ENCODE peak calls at places on chromosomes 11 and 22, in ten cellular contexts. A is right lobe of liver, Z is uterus, V is osteocyte, I is IMR-90, T is Calu3, L is pancreas, E is NB4, G is tibial nerve, C is bronchial epithelial cell. H is an unnamed sample.

GRCh38 chr22:26671317-26672059 is 14.1 kb downstream of the MIAT start:
- DNase-seq in A (peak), Z (peak), V (no peak), I (no peak), T (peak), L (peak), E (no peak), G (peak), C (peak), H (no peak)

GRCh38 chr11:17921620-17922473 is 91.0 kb downstream of the SERGEF start:
- DNase-seq in A (no peak), Z (no peak), V (no peak), I (peak), T (no peak), L (no peak), E (peak), G (peak), C (peak), H (no peak)

GRCh38 chr11:124746621-124747243 is 5.3 kb downstream of the VSIG2 start:
- DNase-seq in A (peak), Z (peak), V (no peak), I (peak), T (peak), L (peak), E (peak), G (peak), C (peak), H (peak)

GRCh38 chr22:20243545-20244249 is 24.4 kb downstream of the RTN4R start:
- DNase-seq in A (no peak), Z (peak), V (no peak), I (peak), T (peak), L (no peak), E (peak), G (no peak), C (peak), H (peak)

GRCh38 chr11:112024778-112025678 is at the start of gene DLAT:
- DNase-seq in A (peak), Z (peak), V (peak), I (peak), T (peak), L (peak), E (peak), G (peak), C (peak), H (peak)

GRCh38 chr22:46031561-46031960 is 54.6 kb upstream of the WNT7B start:
- DNase-seq in A (no peak), Z (no peak), V (no peak), I (no peak), T (no peak), L (peak), E (no peak), G (no peak), C (no peak), H (no peak)

GRCh38 chr11:16902182-16902581 is 112.0 kb downstream of the PLEKHA7 start:
- DNase-seq in A (no peak), Z (no peak), V (no peak), I (peak), T (no peak), L (no peak), E (no peak), G (no peak), C (peak), H (peak)

GRCh38 chr11:63639195-63639832 is 25.1 kb upstream of the PLAAT3 start:
- DNase-seq in A (no peak), Z (no peak), V (no peak), I (peak), T (no peak), L (no peak), E (peak), G (no peak), C (peak), H (no peak)

GRCh38 chr11:82041764-82042163 is 691.9 kb downstream of the FAM181B start:
- DNase-seq in A (no peak), Z (no peak), V (no peak), I (no peak), T (no peak), L (no peak), E (no peak), G (no peak), C (no peak), H (no peak)

GRCh38 chr11:72292106-72292790 is 48.3 kb upstream of the PHOX2A start:
- DNase-seq in A (no peak), Z (no peak), V (peak), I (no peak), T (no peak), L (no peak), E (no peak), G (no peak), C (no peak), H (no peak)

GRCh38 chr11:68300076-68300830 is 12.1 kb upstream of the LRP5 start:
- DNase-seq in A (peak), Z (no peak), V (no peak), I (no peak), T (no peak), L (no peak), E (no peak), G (no peak), C (no peak), H (no peak)

GRCh38 chr11:78916759-78917158 is 342.1 kb upstream of the NARS2 start:
- DNase-seq in A (no peak), Z (no peak), V (no peak), I (peak), T (no peak), L (no peak), E (no peak), G (no peak), C (peak), H (no peak)
- TF ChIP-seq CTCF in A (no peak), Z (no peak), V (peak), I (peak), T (no peak), L (no peak), E (no peak), G (no peak), C (peak), H (no peak)

GRCh38 chr11:73330569-73331093 is 22.6 kb downstream of the ARHGEF17 start:
- DNase-seq in A (no peak), Z (no peak), V (no peak), I (peak), T (no peak), L (no peak), E (no peak), G (no peak), C (no peak), H (no peak)
- TF ChIP-seq CTCF in A (peak), Z (peak), V (peak), I (peak), T (no peak), L (no peak), E (no peak), G (peak), C (peak), H (peak)

GRCh38 chr11:7143908-7144307 is 55.1 kb downstream of the RBMXL2 start:
- DNase-seq in A (no peak), Z (no peak), V (no peak), I (peak), T (no peak), L (no peak), E (peak), G (no peak), C (peak), H (no peak)
- TF ChIP-seq CTCF in A (peak), Z (no peak), V (peak), I (peak), T (no peak), L (no peak), E (peak), G (no peak), C (peak), H (peak)

DNA sequence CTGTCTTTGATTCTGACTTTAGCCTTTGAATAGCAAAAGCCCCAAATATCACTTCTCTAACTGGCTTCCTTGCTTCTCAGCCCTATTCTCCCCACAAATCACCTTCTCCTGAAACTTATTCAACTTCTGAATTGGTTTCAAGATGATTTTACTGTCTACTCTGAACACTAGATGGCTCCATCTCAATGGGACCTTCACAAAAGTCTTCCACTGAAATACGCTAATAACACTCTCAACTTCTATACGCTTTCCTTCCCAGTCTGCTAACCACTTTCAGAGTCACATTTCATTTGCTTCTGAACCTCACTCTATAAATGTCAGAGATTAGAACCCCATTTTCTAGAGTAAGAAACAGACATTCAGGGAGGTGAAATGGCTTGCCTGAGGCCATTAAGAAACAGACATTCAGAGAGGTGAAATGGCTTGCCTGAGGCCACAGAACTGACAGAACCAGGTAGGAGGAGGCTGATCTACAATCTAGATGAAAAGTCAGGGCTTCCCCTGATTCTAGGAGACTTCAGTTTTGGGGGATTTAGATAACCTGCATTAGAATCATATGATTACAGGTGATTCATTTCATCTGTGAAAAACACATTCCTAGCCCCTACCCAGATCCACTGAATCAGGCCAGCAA is 20.6 kb downstream of the MORC2 start:
- DNase-seq in A (no peak), Z (no peak), V (no peak), I (peak), T (no peak), L (no peak), E (peak), G (no peak), C (peak), H (peak)
- TF ChIP-seq CTCF in A (peak), Z (peak), V (peak), I (peak), T (no peak), L (no peak), E (no peak), G (peak), C (peak), H (peak)

DNA sequence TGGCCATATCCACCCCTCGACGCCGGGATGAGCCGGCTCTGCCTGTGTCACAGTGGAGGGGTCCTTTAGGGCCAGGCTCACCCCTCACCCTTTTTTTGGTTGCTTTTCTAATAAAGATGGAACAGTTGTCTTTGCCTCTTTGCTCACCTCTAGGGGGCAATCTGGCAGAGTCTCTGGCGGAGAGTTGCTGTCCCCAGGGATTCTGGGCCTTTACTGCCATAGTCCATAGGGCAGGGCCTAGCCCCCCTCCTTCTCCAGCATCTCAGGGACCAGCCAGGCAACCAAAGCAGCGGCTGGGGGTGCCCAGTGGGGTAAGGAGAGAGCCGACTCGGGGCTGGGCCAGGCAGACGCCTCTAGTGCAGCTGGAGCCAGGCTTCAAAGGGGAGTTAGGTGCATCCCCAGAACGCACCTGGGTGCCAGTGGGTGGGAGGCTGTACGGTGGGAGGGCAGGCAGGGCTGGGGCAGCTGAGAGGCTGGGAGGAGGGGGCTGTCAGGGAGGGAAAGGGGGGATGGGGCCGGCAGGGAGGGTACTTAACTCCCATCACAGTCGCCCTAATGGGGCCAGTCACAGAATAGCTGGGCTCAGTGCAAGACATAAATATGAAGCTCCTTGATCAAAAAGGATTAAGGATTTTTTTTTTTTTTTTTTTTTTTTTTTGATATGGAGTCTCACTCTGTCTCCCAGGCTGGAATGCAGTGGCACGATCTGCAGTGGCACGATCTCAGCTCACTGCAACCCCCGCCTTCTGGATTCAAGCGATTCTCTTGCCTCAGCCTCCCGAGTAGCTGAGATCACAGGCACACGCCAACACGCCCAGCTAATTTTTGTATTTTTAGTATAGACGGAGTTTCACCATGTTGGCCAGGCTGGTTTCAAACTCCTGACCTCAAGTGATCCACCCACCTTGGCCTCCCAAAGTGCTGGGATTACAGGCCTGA is 2.5 kb upstream of the SUSD2 start:
- DNase-seq in A (no peak), Z (no peak), V (no peak), I (no peak), T (no peak), L (peak), E (peak), G (no peak), C (no peak), H (no peak)
- TF ChIP-seq CTCF in A (peak), Z (peak), V (peak), I (peak), T (peak), L (no peak), E (peak), G (no peak), C (peak), H (peak)

GRCh38 chr11:1691027-1691877 is 5.7 kb upstream of the KRTAP5-6 start:
- DNase-seq in A (peak), Z (no peak), V (no peak), I (no peak), T (no peak), L (no peak), E (no peak), G (no peak), C (no peak), H (no peak)
- TF ChIP-seq CTCF in A (no peak), Z (no peak), V (no peak), I (no peak), T (no peak), L (no peak), E (no peak), G (no peak), C (no peak), H (no peak)

DNA sequence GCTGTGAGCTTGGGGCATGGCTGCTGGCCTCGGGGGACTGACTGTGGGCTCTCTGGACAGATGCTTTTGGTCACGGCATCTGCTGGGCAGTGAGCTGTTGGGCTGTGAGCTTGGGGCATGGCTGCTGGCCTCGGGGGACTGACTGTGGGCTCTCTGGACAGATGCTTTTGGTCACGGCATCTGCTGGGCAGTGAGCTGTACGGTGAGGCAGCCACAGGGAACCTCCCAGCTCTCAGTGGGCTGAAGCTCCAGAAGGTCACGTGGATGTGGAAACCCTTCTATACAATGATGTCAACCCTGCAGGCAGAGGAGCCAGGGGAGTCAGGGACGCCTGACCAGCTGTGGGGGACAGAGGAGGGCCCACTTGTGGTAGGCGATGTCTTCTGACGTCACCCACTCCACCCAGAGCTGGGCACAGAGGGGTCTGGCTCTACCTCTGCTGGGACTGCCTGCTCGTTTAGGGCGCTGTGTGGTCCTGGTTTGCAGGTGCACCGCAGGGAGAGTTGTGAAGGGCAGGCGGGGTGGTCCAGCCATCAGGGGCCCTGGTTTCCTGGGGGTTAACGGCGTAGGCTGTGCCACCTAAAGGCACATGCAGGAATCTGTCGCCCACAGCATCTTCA is 1331.3 kb downstream of the BRD1 start:
- DNase-seq in A (peak), Z (no peak), V (no peak), I (no peak), T (no peak), L (peak), E (no peak), G (no peak), C (no peak), H (no peak)
- TF ChIP-seq CTCF in A (no peak), Z (no peak), V (no peak), I (no peak), T (no peak), L (no peak), E (no peak), G (no peak), C (no peak), H (no peak)

DNA sequence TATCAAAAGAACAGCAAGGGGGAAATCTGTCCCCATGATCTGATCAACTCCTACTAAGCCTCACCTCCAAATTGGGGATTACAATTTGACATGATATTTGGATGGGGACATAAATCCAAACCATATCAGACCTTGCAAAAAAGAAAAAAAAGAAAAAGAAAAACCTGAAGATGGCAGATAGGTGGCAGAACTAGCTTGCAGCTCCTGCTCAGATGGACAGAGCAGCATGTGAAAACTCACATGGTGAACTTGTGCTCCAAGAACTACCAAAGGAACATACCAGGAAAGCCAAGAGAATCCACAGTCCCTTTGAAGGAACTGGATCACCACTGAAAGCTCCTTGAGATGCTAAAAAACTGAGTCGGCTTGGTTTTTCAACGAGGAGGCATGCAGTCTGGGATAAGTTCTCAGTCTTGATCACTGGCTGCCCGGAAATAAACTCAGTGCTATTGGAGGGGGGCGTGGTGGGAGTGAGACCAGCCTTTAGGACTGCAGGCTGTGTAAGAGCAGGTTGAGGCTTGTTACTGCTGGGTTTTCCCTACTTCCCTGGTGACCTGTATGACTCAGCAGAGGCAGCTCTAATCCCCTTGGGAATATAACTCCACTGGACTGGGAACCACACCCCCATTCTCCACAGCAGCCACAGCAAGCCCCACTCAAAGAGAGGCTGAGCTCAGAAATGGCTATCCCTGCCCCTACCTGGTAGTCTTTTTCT is 358.3 kb upstream of the ARHGAP42 start:
- DNase-seq in A (no peak), Z (no peak), V (no peak), I (peak), T (no peak), L (no peak), E (no peak), G (no peak), C (peak), H (no peak)
- TF ChIP-seq CTCF in A (no peak), Z (no peak), V (no peak), I (no peak), T (no peak), L (no peak), E (no peak), G (no peak), C (peak), H (no peak)

GRCh38 chr22:22097727-22098228 is 115.2 kb upstream of the TOP3B start:
- DNase-seq in A (no peak), Z (no peak), V (no peak), I (no peak), T (no peak), L (no peak), E (no peak), G (no peak), C (no peak), H (no peak)

GRCh38 chr22:22098457-22099193 is 116.0 kb upstream of the TOP3B start:
- DNase-seq in A (no peak), Z (no peak), V (peak), I (no peak), T (no peak), L (no peak), E (no peak), G (no peak), C (no peak), H (no peak)

GRCh38 chr22:22099194-22099486 is 116.6 kb upstream of the TOP3B start:
- DNase-seq in A (no peak), Z (no peak), V (no peak), I (no peak), T (no peak), L (no peak), E (no peak), G (no peak), C (no peak), H (no peak)

GRCh38 chr22:22103078-22103593 is 120.5 kb upstream of the TOP3B start:
- DNase-seq in A (no peak), Z (no peak), V (peak), I (no peak), T (no peak), L (no peak), E (peak), G (no peak), C (no peak), H (no peak)

DNA sequence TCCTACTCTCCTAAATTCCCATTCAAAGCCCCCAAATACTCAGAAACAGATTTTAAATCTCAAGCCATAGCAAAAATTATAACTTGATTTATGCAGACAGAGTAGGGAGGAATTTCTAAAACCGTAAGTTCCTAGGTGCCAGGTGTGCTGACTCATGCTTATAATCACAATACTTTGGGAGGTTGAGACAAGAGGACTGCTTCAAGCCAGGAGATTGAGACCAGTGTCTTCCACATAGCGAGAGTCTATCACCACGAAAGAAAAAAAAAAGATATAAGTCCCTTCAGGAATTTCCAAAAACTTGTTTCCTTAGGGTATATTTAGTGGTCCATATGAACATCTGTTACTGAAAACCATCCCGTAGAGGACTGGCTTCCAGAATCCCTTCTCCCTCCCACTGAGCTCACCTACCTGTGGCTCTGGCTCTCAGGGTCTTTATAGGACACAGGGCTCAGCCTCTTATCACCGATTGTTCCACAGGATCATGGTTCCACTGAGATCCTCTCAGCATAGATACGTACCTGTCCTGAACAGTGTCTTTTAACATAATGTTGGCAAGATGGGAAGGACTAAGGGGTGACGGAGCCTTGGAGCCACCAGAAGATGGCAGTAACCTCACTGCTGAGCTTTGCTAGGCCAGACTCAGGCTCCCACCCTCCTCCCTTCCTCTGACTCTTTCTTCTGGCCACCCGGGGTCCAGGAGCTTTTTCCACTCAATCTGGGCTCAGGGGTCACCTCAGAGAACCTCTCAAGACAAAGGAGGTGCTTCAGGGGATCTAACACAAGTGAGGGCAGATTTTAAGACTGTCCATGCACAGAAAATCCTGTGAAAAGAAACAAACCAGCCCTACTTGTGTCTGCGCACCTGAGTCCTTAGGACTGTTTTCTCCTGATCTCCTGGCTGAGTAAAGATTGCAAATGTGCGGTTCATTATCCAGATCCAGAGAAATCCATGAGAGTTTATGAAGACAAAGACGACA is 117.5 kb upstream of the TOP3B start:
- DNase-seq in A (no peak), Z (no peak), V (no peak), I (peak), T (no peak), L (no peak), E (peak), G (no peak), C (peak), H (no peak)
- TF ChIP-seq CTCF in A (peak), Z (no peak), V (peak), I (peak), T (no peak), L (no peak), E (peak), G (no peak), C (peak), H (peak)

GRCh38 chr11:26095340-26095739 is 236.6 kb upstream of the ANO3 start:
- DNase-seq in A (no peak), Z (no peak), V (no peak), I (no peak), T (no peak), L (no peak), E (no peak), G (no peak), C (no peak), H (no peak)
- TF ChIP-seq CTCF in A (no peak), Z (no peak), V (no peak), I (no peak), T (no peak), L (no peak), E (no peak), G (no peak), C (no peak), H (no peak)